ENCODE peak calls at places on chromosomes 1 and 21, in nine cellular contexts. One of them, this sample, is unnamed.

GRCh38 chr1:154557939-154558609 is 388 bp downstream of the UBE2Q1 start:
- DNase-seq in brain microvascular endothelial cell: no peak
- DNase-seq in esophagus muscularis mucosa: no peak
- DNase-seq in endodermal cell: peak
- DNase-seq in cardiac muscle cell: peak
- DNase-seq in psoas muscle: peak
- DNase-seq in neural progenitor cell: no peak
- DNase-seq in aorta: peak
- DNase-seq in right cardiac atrium: peak
- DNase-seq in this sample: no peak

GRCh38 chr1:84998642-84999280 is 1.8 kb upstream of the MCOLN2 start:
- DNase-seq in brain microvascular endothelial cell: no peak
- DNase-seq in esophagus muscularis mucosa: no peak
- DNase-seq in endodermal cell: peak
- DNase-seq in cardiac muscle cell: peak
- DNase-seq in psoas muscle: no peak
- DNase-seq in neural progenitor cell: peak
- DNase-seq in aorta: peak
- DNase-seq in right cardiac atrium: no peak
- DNase-seq in this sample: peak

GRCh38 chr21:45637883-45638282 is 5.6 kb upstream of the PCBP3 start:
- DNase-seq in brain microvascular endothelial cell: no peak
- DNase-seq in esophagus muscularis mucosa: no peak
- DNase-seq in endodermal cell: no peak
- DNase-seq in cardiac muscle cell: no peak
- DNase-seq in psoas muscle: no peak
- DNase-seq in neural progenitor cell: no peak
- DNase-seq in aorta: no peak
- DNase-seq in right cardiac atrium: peak
- DNase-seq in this sample: no peak

GRCh38 chr1:45848714-45849113 is 45.3 kb downstream of the MAST2 start:
- DNase-seq in brain microvascular endothelial cell: no peak
- DNase-seq in esophagus muscularis mucosa: no peak
- DNase-seq in endodermal cell: no peak
- DNase-seq in cardiac muscle cell: no peak
- DNase-seq in psoas muscle: no peak
- DNase-seq in neural progenitor cell: peak
- DNase-seq in aorta: no peak
- DNase-seq in right cardiac atrium: no peak
- DNase-seq in this sample: no peak

GRCh38 chr1:192589813-192590212 is 14.2 kb downstream of the RGS1 start:
- DNase-seq in brain microvascular endothelial cell: no peak
- DNase-seq in esophagus muscularis mucosa: no peak
- DNase-seq in endodermal cell: no peak
- DNase-seq in cardiac muscle cell: peak
- DNase-seq in psoas muscle: no peak
- DNase-seq in neural progenitor cell: no peak
- DNase-seq in aorta: no peak
- DNase-seq in right cardiac atrium: no peak
- DNase-seq in this sample: no peak

GRCh38 chr1:50517488-50517887 is 94.2 kb upstream of the DMRTA2 start:
- DNase-seq in brain microvascular endothelial cell: no peak
- DNase-seq in esophagus muscularis mucosa: no peak
- DNase-seq in endodermal cell: no peak
- DNase-seq in cardiac muscle cell: no peak
- DNase-seq in psoas muscle: no peak
- DNase-seq in neural progenitor cell: no peak
- DNase-seq in aorta: no peak
- DNase-seq in right cardiac atrium: no peak
- DNase-seq in this sample: no peak

GRCh38 chr1:168570652-168571051 is 5.8 kb upstream of the XCL1 start:
- DNase-seq in brain microvascular endothelial cell: no peak
- DNase-seq in esophagus muscularis mucosa: no peak
- DNase-seq in endodermal cell: no peak
- DNase-seq in cardiac muscle cell: no peak
- DNase-seq in psoas muscle: no peak
- DNase-seq in neural progenitor cell: no peak
- DNase-seq in aorta: no peak
- DNase-seq in right cardiac atrium: no peak
- DNase-seq in this sample: no peak

GRCh38 chr1:15965228-15965767 is 10.6 kb downstream of the ZBTB17 start:
- DNase-seq in brain microvascular endothelial cell: peak
- DNase-seq in esophagus muscularis mucosa: no peak
- DNase-seq in endodermal cell: no peak
- DNase-seq in cardiac muscle cell: peak
- DNase-seq in psoas muscle: peak
- DNase-seq in neural progenitor cell: no peak
- DNase-seq in aorta: no peak
- DNase-seq in right cardiac atrium: no peak
- DNase-seq in this sample: no peak

GRCh38 chr1:242847390-242847993 is 323.0 kb upstream of the PLD5 start:
- DNase-seq in brain microvascular endothelial cell: no peak
- DNase-seq in esophagus muscularis mucosa: no peak
- DNase-seq in endodermal cell: no peak
- DNase-seq in cardiac muscle cell: peak
- DNase-seq in psoas muscle: no peak
- DNase-seq in neural progenitor cell: peak
- DNase-seq in aorta: no peak
- DNase-seq in right cardiac atrium: no peak
- DNase-seq in this sample: peak

GRCh38 chr21:42255825-42256224 is 36.9 kb downstream of the ABCG1 start:
- DNase-seq in brain microvascular endothelial cell: no peak
- DNase-seq in esophagus muscularis mucosa: no peak
- DNase-seq in endodermal cell: no peak
- DNase-seq in cardiac muscle cell: no peak
- DNase-seq in psoas muscle: no peak
- DNase-seq in neural progenitor cell: no peak
- DNase-seq in aorta: no peak
- DNase-seq in right cardiac atrium: no peak
- DNase-seq in this sample: no peak

GRCh38 chr1:35931424-35932157 is 686 bp downstream of the AGO3 start:
- DNase-seq in brain microvascular endothelial cell: peak
- DNase-seq in esophagus muscularis mucosa: peak
- DNase-seq in endodermal cell: no peak
- DNase-seq in cardiac muscle cell: no peak
- DNase-seq in psoas muscle: no peak
- DNase-seq in neural progenitor cell: peak
- DNase-seq in aorta: no peak
- DNase-seq in right cardiac atrium: peak
- DNase-seq in this sample: peak

GRCh38 chr1:155082301-155082940 is 3.8 kb downstream of the EFNA3 start:
- DNase-seq in brain microvascular endothelial cell: no peak
- DNase-seq in esophagus muscularis mucosa: no peak
- DNase-seq in endodermal cell: peak
- DNase-seq in cardiac muscle cell: no peak
- DNase-seq in psoas muscle: no peak
- DNase-seq in neural progenitor cell: peak
- DNase-seq in aorta: no peak
- DNase-seq in right cardiac atrium: no peak
- DNase-seq in this sample: no peak

GRCh38 chr1:26758358-26758757 is 29.4 kb upstream of the PIGV start:
- DNase-seq in brain microvascular endothelial cell: no peak
- DNase-seq in esophagus muscularis mucosa: no peak
- DNase-seq in endodermal cell: no peak
- DNase-seq in cardiac muscle cell: no peak
- DNase-seq in psoas muscle: no peak
- DNase-seq in neural progenitor cell: no peak
- DNase-seq in aorta: no peak
- DNase-seq in right cardiac atrium: no peak
- DNase-seq in this sample: no peak

GRCh38 chr1:26761217-26761616 is 26.5 kb upstream of the PIGV start:
- DNase-seq in brain microvascular endothelial cell: no peak
- DNase-seq in esophagus muscularis mucosa: no peak
- DNase-seq in endodermal cell: no peak
- DNase-seq in cardiac muscle cell: no peak
- DNase-seq in psoas muscle: no peak
- DNase-seq in neural progenitor cell: no peak
- DNase-seq in aorta: no peak
- DNase-seq in right cardiac atrium: no peak
- DNase-seq in this sample: peak

GRCh38 chr1:26754086-26754874 is 33.5 kb upstream of the PIGV start:
- DNase-seq in brain microvascular endothelial cell: no peak
- DNase-seq in esophagus muscularis mucosa: no peak
- DNase-seq in endodermal cell: no peak
- DNase-seq in cardiac muscle cell: no peak
- DNase-seq in psoas muscle: no peak
- DNase-seq in neural progenitor cell: no peak
- DNase-seq in aorta: no peak
- DNase-seq in right cardiac atrium: no peak
- DNase-seq in this sample: peak

DNA sequence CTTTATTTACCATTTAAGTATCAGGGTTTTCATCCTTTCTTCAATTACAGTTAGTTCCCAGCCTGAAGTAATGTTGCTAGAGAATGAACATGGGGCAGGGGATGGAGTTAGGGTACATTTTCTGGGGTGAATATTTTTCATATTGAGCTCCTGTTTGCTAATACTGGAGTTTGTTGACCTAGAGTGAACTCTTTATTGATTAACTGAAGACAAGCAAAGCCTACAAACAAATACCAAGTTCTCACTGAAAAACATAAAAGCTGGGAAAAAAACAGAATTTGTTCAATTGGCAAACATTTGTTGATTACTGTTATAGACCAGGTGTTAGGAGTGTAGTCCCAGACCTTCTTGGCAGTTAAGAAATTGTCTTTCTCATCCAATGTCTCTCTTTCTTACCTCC is 28.2 kb upstream of the PIGV start:
- DNase-seq in brain microvascular endothelial cell: no peak
- DNase-seq in esophagus muscularis mucosa: no peak
- DNase-seq in endodermal cell: no peak
- DNase-seq in cardiac muscle cell: no peak
- DNase-seq in psoas muscle: no peak
- DNase-seq in neural progenitor cell: no peak
- DNase-seq in aorta: no peak
- DNase-seq in right cardiac atrium: no peak
- DNase-seq in this sample: no peak
- H3K27ac ChIP-seq in brain microvascular endothelial cell: no peak
- H3K27ac ChIP-seq in esophagus muscularis mucosa: no peak
- H3K27ac ChIP-seq in endodermal cell: no peak
- H3K27ac ChIP-seq in cardiac muscle cell: peak
- H3K27ac ChIP-seq in psoas muscle: no peak
- H3K27ac ChIP-seq in neural progenitor cell: no peak
- H3K27ac ChIP-seq in aorta: no peak
- H3K27ac ChIP-seq in right cardiac atrium: no peak
- H3K27ac ChIP-seq in this sample: no peak

DNA sequence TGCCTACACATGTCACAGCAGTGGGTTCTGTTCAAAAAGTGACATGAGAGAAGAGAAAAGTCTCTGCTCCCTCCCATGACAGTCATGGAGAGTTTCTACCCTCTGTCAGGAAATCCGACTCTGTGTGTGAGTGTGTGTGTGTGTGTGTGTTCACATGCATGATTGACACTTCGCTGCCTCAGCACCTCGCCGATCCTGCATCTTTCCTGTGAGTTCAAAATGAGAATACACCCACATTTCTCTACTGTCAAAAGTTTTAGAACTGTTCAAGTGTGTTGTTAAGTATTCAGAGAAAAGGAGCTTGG is 46.2 kb upstream of the COX20 start:
- DNase-seq in brain microvascular endothelial cell: no peak
- DNase-seq in esophagus muscularis mucosa: no peak
- DNase-seq in endodermal cell: no peak
- DNase-seq in cardiac muscle cell: no peak
- DNase-seq in psoas muscle: no peak
- DNase-seq in neural progenitor cell: peak
- DNase-seq in aorta: no peak
- DNase-seq in right cardiac atrium: no peak
- DNase-seq in this sample: no peak
- H3K27ac ChIP-seq in brain microvascular endothelial cell: no peak
- H3K27ac ChIP-seq in esophagus muscularis mucosa: no peak
- H3K27ac ChIP-seq in endodermal cell: no peak
- H3K27ac ChIP-seq in cardiac muscle cell: no peak
- H3K27ac ChIP-seq in psoas muscle: no peak
- H3K27ac ChIP-seq in neural progenitor cell: no peak
- H3K27ac ChIP-seq in aorta: no peak
- H3K27ac ChIP-seq in right cardiac atrium: no peak
- H3K27ac ChIP-seq in this sample: no peak

GRCh38 chr1:42682739-42683529 is 716 bp downstream of the YBX1 start:
- DNase-seq in brain microvascular endothelial cell: no peak
- DNase-seq in esophagus muscularis mucosa: peak
- DNase-seq in endodermal cell: peak
- DNase-seq in cardiac muscle cell: peak
- DNase-seq in psoas muscle: peak
- DNase-seq in neural progenitor cell: peak
- DNase-seq in aorta: peak
- DNase-seq in right cardiac atrium: peak
- DNase-seq in this sample: peak

GRCh38 chr1:42680921-42681683 is 1.1 kb upstream of the YBX1 start:
- DNase-seq in brain microvascular endothelial cell: no peak
- DNase-seq in esophagus muscularis mucosa: no peak
- DNase-seq in endodermal cell: peak
- DNase-seq in cardiac muscle cell: peak
- DNase-seq in psoas muscle: no peak
- DNase-seq in neural progenitor cell: peak
- DNase-seq in aorta: no peak
- DNase-seq in right cardiac atrium: no peak
- DNase-seq in this sample: peak

GRCh38 chr1:42681771-42682483 is at the start of gene YBX1:
- DNase-seq in brain microvascular endothelial cell: peak
- DNase-seq in esophagus muscularis mucosa: peak
- DNase-seq in endodermal cell: peak
- DNase-seq in cardiac muscle cell: peak
- DNase-seq in psoas muscle: peak
- DNase-seq in neural progenitor cell: peak
- DNase-seq in aorta: peak
- DNase-seq in right cardiac atrium: peak
- DNase-seq in this sample: peak

GRCh38 chr1:42686418-42686817 is 4.2 kb downstream of the YBX1 start:
- DNase-seq in brain microvascular endothelial cell: no peak
- DNase-seq in esophagus muscularis mucosa: no peak
- DNase-seq in endodermal cell: no peak
- DNase-seq in cardiac muscle cell: no peak
- DNase-seq in psoas muscle: no peak
- DNase-seq in neural progenitor cell: no peak
- DNase-seq in aorta: no peak
- DNase-seq in right cardiac atrium: no peak
- DNase-seq in this sample: no peak

GRCh38 chr1:42684139-42684538 is 1.9 kb downstream of the YBX1 start:
- DNase-seq in brain microvascular endothelial cell: no peak
- DNase-seq in esophagus muscularis mucosa: no peak
- DNase-seq in endodermal cell: peak
- DNase-seq in cardiac muscle cell: peak
- DNase-seq in psoas muscle: no peak
- DNase-seq in neural progenitor cell: peak
- DNase-seq in aorta: no peak
- DNase-seq in right cardiac atrium: no peak
- DNase-seq in this sample: peak
- H3K27ac ChIP-seq in brain microvascular endothelial cell: no peak
- H3K27ac ChIP-seq in esophagus muscularis mucosa: peak
- H3K27ac ChIP-seq in endodermal cell: no peak
- H3K27ac ChIP-seq in cardiac muscle cell: no peak
- H3K27ac ChIP-seq in psoas muscle: peak
- H3K27ac ChIP-seq in neural progenitor cell: no peak
- H3K27ac ChIP-seq in aorta: no peak
- H3K27ac ChIP-seq in right cardiac atrium: no peak
- H3K27ac ChIP-seq in this sample: no peak

DNA sequence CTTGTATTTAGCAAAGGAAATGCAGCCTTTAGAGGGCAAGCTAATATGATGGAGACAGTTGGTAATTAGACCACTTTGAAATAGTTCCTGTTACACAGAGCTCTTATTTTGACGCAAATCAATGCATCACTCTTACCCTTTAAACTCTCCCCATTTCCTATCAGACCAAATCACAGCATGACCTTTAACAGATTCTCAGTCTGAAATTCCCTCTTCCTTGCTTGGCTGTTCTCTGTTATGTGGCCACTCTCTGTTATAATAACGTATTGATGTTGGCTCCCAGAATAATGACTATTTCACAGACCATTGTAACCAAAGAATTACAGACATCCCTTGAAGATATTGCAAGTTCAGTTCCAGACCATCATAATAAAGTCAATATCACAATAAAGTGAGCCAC is 66.9 kb upstream of the NGF start:
- DNase-seq in brain microvascular endothelial cell: no peak
- DNase-seq in esophagus muscularis mucosa: no peak
- DNase-seq in endodermal cell: no peak
- DNase-seq in cardiac muscle cell: no peak
- DNase-seq in psoas muscle: no peak
- DNase-seq in neural progenitor cell: no peak
- DNase-seq in aorta: no peak
- DNase-seq in right cardiac atrium: no peak
- DNase-seq in this sample: no peak
- H3K27ac ChIP-seq in brain microvascular endothelial cell: no peak
- H3K27ac ChIP-seq in esophagus muscularis mucosa: no peak
- H3K27ac ChIP-seq in endodermal cell: no peak
- H3K27ac ChIP-seq in cardiac muscle cell: no peak
- H3K27ac ChIP-seq in psoas muscle: no peak
- H3K27ac ChIP-seq in neural progenitor cell: no peak
- H3K27ac ChIP-seq in aorta: no peak
- H3K27ac ChIP-seq in right cardiac atrium: no peak
- H3K27ac ChIP-seq in this sample: no peak